ENCODE peak calls at places on chromosomes 4 and X, in six cellular contexts. One of them, this sample, is unnamed.

GRCh38 chrX:150643271-150643670 is 49.9 kb upstream of the MTMR1 start:
- DNase-seq in type B pancreatic cell: no peak
- DNase-seq in GM12865: no peak
- DNase-seq in upper lobe of right lung: no peak
- DNase-seq in NCI-H510A: no peak
- DNase-seq in kidney epithelial cell: no peak
- DNase-seq in this sample: no peak

GRCh38 chr4:26530094-26530493 is 39.8 kb upstream of the CCKAR start:
- DNase-seq in NCI-H510A: no peak
- DNase-seq in GM12865: no peak
- DNase-seq in upper lobe of right lung: no peak
- DNase-seq in kidney epithelial cell: no peak
- DNase-seq in type B pancreatic cell: no peak
- DNase-seq in this sample: no peak

GRCh38 chr4:23728393-23728792 is 161.5 kb downstream of the PPARGC1A start:
- DNase-seq in NCI-H510A: no peak
- DNase-seq in kidney epithelial cell: peak; percentile 98
- DNase-seq in GM12865: no peak
- DNase-seq in upper lobe of right lung: no peak
- DNase-seq in type B pancreatic cell: no peak
- DNase-seq in this sample: no peak

GRCh38 chr4:126267689-126268088 is 952.9 kb downstream of the FAT4 start:
- DNase-seq in kidney epithelial cell: no peak
- DNase-seq in NCI-H510A: no peak
- DNase-seq in type B pancreatic cell: no peak
- DNase-seq in upper lobe of right lung: no peak
- DNase-seq in GM12865: no peak
- DNase-seq in this sample: no peak

GRCh38 chr4:78885598-78885997 is 53.6 kb downstream of the PAQR3 start:
- DNase-seq in upper lobe of right lung: no peak
- DNase-seq in GM12865: no peak
- DNase-seq in kidney epithelial cell: no peak
- DNase-seq in type B pancreatic cell: no peak
- DNase-seq in NCI-H510A: no peak
- DNase-seq in this sample: no peak

GRCh38 chr4:1777822-1778641 is 15.1 kb upstream of the FGFR3 start:
- DNase-seq in kidney epithelial cell: no peak
- DNase-seq in upper lobe of right lung: no peak
- DNase-seq in NCI-H510A: no peak
- DNase-seq in GM12865: no peak
- DNase-seq in type B pancreatic cell: no peak
- DNase-seq in this sample: no peak

GRCh38 chr4:80393246-80393969 is 57.9 kb downstream of the CFAP299 start:
- DNase-seq in kidney epithelial cell: peak; percentile 26
- DNase-seq in upper lobe of right lung: no peak
- DNase-seq in type B pancreatic cell: no peak
- DNase-seq in NCI-H510A: no peak
- DNase-seq in GM12865: no peak
- DNase-seq in this sample: no peak

GRCh38 chrX:7334253-7334935 is 186.4 kb upstream of the PUDP start:
- DNase-seq in kidney epithelial cell: no peak
- DNase-seq in NCI-H510A: no peak
- DNase-seq in type B pancreatic cell: no peak
- DNase-seq in GM12865: no peak
- DNase-seq in upper lobe of right lung: no peak
- DNase-seq in this sample: no peak

GRCh38 chrX:71579136-71579989 is 1.1 kb downstream of the GCNA start:
- DNase-seq in upper lobe of right lung: no peak
- DNase-seq in kidney epithelial cell: no peak
- DNase-seq in NCI-H510A: no peak
- DNase-seq in GM12865: no peak
- DNase-seq in type B pancreatic cell: no peak
- DNase-seq in this sample: no peak

GRCh38 chr4:180500146-180500545 is 1743.1 kb upstream of the TENM3 start:
- DNase-seq in NCI-H510A: no peak
- DNase-seq in upper lobe of right lung: no peak
- DNase-seq in kidney epithelial cell: no peak
- DNase-seq in GM12865: no peak
- DNase-seq in type B pancreatic cell: no peak
- DNase-seq in this sample: no peak

GRCh38 chrX:13398073-13398823 is 78.4 kb upstream of the ATXN3L start:
- DNase-seq in GM12865: no peak
- DNase-seq in NCI-H510A: no peak
- DNase-seq in kidney epithelial cell: peak; percentile 99
- DNase-seq in type B pancreatic cell: no peak
- DNase-seq in upper lobe of right lung: no peak
- DNase-seq in this sample: no peak

GRCh38 chr4:13329963-13330362 is 154.2 kb downstream of the RAB28 start:
- DNase-seq in kidney epithelial cell: no peak
- DNase-seq in NCI-H510A: no peak
- DNase-seq in GM12865: no peak
- DNase-seq in type B pancreatic cell: no peak
- DNase-seq in upper lobe of right lung: no peak
- DNase-seq in this sample: no peak

GRCh38 chr4:72568959-72569718 is at the start of gene ADAMTS3:
- DNase-seq in NCI-H510A: peak; percentile 85
- DNase-seq in kidney epithelial cell: peak; percentile 50
- DNase-seq in type B pancreatic cell: peak; percentile 81
- DNase-seq in GM12865: peak; percentile 4
- DNase-seq in upper lobe of right lung: peak; percentile 82
- DNase-seq in this sample: no peak

GRCh38 chrX:136999021-136999420 is 34.8 kb downstream of the GPR101 start:
- DNase-seq in kidney epithelial cell: no peak
- DNase-seq in type B pancreatic cell: no peak
- DNase-seq in GM12865: no peak
- DNase-seq in upper lobe of right lung: no peak
- DNase-seq in NCI-H510A: no peak
- DNase-seq in this sample: no peak

GRCh38 chr4:55600640-55601039 is 8.6 kb upstream of the PDCL2 start:
- DNase-seq in GM12865: no peak
- DNase-seq in type B pancreatic cell: no peak
- DNase-seq in upper lobe of right lung: no peak
- DNase-seq in kidney epithelial cell: no peak
- DNase-seq in NCI-H510A: no peak
- DNase-seq in this sample: no peak

GRCh38 chrX:111376486-111376885 is 35.5 kb downstream of the DCX start:
- DNase-seq in NCI-H510A: no peak
- DNase-seq in upper lobe of right lung: no peak
- DNase-seq in type B pancreatic cell: no peak
- DNase-seq in kidney epithelial cell: no peak
- DNase-seq in GM12865: no peak
- DNase-seq in this sample: no peak

GRCh38 chr4:134126955-134127354 is 74.6 kb downstream of the PABPC4L start:
- DNase-seq in upper lobe of right lung: no peak
- DNase-seq in NCI-H510A: no peak
- DNase-seq in type B pancreatic cell: peak; percentile 65
- DNase-seq in kidney epithelial cell: no peak
- DNase-seq in GM12865: no peak
- DNase-seq in this sample: no peak

GRCh38 chrX:48972214-48973164 is 845 bp upstream of the KCND1 start:
- DNase-seq in NCI-H510A: no peak
- DNase-seq in kidney epithelial cell: no peak
- DNase-seq in upper lobe of right lung: no peak
- DNase-seq in type B pancreatic cell: no peak
- DNase-seq in GM12865: peak; percentile 47
- DNase-seq in this sample: no peak

GRCh38 chr4:151541438-151542071 is 132.6 kb downstream of the FHIP1A start:
- DNase-seq in upper lobe of right lung: no peak
- DNase-seq in kidney epithelial cell: no peak
- DNase-seq in GM12865: no peak
- DNase-seq in type B pancreatic cell: no peak
- DNase-seq in NCI-H510A: no peak
- DNase-seq in this sample: no peak

GRCh38 chr4:76096076-76096475 is 21.6 kb downstream of the ART3 start:
- DNase-seq in type B pancreatic cell: no peak
- DNase-seq in upper lobe of right lung: no peak
- DNase-seq in kidney epithelial cell: no peak
- DNase-seq in GM12865: no peak
- DNase-seq in NCI-H510A: no peak
- DNase-seq in this sample: no peak

GRCh38 chrX:49192722-49193328 is 6.7 kb upstream of the PRICKLE3 start:
- DNase-seq in upper lobe of right lung: no peak
- DNase-seq in kidney epithelial cell: no peak
- DNase-seq in NCI-H510A: no peak
- DNase-seq in type B pancreatic cell: no peak
- DNase-seq in GM12865: peak; percentile 56
- DNase-seq in this sample: no peak

GRCh38 chr4:25702848-25703247 is 47.2 kb downstream of the SLC34A2 start:
- DNase-seq in NCI-H510A: no peak
- DNase-seq in GM12865: no peak
- DNase-seq in kidney epithelial cell: peak; percentile 54
- DNase-seq in upper lobe of right lung: no peak
- DNase-seq in type B pancreatic cell: no peak
- DNase-seq in this sample: peak; percentile 50

GRCh38 chr4:89336818-89337395 is 29.3 kb upstream of the GPRIN3 start:
- DNase-seq in NCI-H510A: no peak
- DNase-seq in type B pancreatic cell: no peak
- DNase-seq in upper lobe of right lung: no peak
- DNase-seq in GM12865: no peak
- DNase-seq in kidney epithelial cell: no peak
- DNase-seq in this sample: peak; percentile 2

GRCh38 chrX:85114776-85115175 is 111.1 kb downstream of the APOOL start:
- DNase-seq in upper lobe of right lung: no peak
- DNase-seq in type B pancreatic cell: no peak
- DNase-seq in GM12865: no peak
- DNase-seq in NCI-H510A: no peak
- DNase-seq in kidney epithelial cell: no peak
- DNase-seq in this sample: no peak

This sample was measured in MV-4-11.